ENCODE peak calls at places on chromosomes 1 and 21, in six cellular contexts. N is heart left ventricle, J is MM.1S, B is ovary, T is PC-9, V is right atrium auricular region. E is an unnamed sample.

GRCh38 chr1:244075247-244075722 is 24.2 kb downstream of the ZBTB18 start:
- DNase-seq in N (no peak), J (no peak), B (no peak), T (no peak), V (peak; percentile 23), E (no peak)

GRCh38 chr1:228151526-228151925 is 1.8 kb downstream of the GJC2 start:
- DNase-seq in N (no peak), J (no peak), B (peak; percentile 56), T (no peak), V (no peak), E (peak; percentile 53)

GRCh38 chr1:52963101-52963500 is 36.0 kb downstream of the SCP2 start:
- DNase-seq in N (no peak), J (no peak), B (no peak), T (no peak), V (no peak), E (no peak)

GRCh38 chr1:111959436-111959835 is 30.0 kb downstream of the KCND3 start:
- DNase-seq in N (no peak), J (no peak), B (no peak), T (no peak), V (no peak), E (no peak)

GRCh38 chr21:31706562-31706961 is 25.4 kb downstream of the SCAF4 start:
- DNase-seq in N (no peak), J (no peak), B (no peak), T (no peak), V (no peak), E (no peak)

GRCh38 chr1:207463571-207463970 is 9.4 kb downstream of the CR2 start:
- DNase-seq in N (no peak), J (no peak), B (no peak), T (no peak), V (no peak), E (no peak)

GRCh38 chr1:58585166-58585565 is 8.1 kb upstream of the TACSTD2 start:
- DNase-seq in N (no peak), J (no peak), B (no peak), T (no peak), V (no peak), E (no peak)

GRCh38 chr1:226804907-226805759 is 65.3 kb upstream of the PSEN2 start:
- DNase-seq in N (no peak), J (no peak), B (no peak), T (no peak), V (no peak), E (no peak)

GRCh38 chr1:16440480-16441311 is at the start of gene NECAP2:
- DNase-seq in N (peak; percentile 95), J (peak; percentile 94), B (peak; percentile 94), T (peak; percentile 71), V (peak; percentile 89), E (peak; percentile 99)

GRCh38 chr1:171345536-171345935 is 31.6 kb downstream of the FMO4 start:
- DNase-seq in N (no peak), J (no peak), B (no peak), T (no peak), V (no peak), E (no peak)

GRCh38 chr1:96372881-96373280 is 348.7 kb upstream of the PTBP2 start:
- DNase-seq in N (no peak), J (no peak), B (no peak), T (no peak), V (no peak), E (no peak)

GRCh38 chr1:16164821-16165364 is 9.0 kb upstream of the EPHA2 start:
- DNase-seq in N (peak; percentile 75), J (no peak), B (no peak), T (peak; percentile 8), V (no peak), E (no peak)

GRCh38 chr21:41897690-41898089 is 18.5 kb upstream of the PRDM15 start:
- DNase-seq in N (no peak), J (no peak), B (no peak), T (no peak), V (no peak), E (no peak)

GRCh38 chr1:117607471-117607870 is 1.6 kb downstream of the TENT5C start:
- DNase-seq in N (peak; percentile 48), J (peak; percentile 48), B (no peak), T (no peak), V (no peak), E (no peak)

GRCh38 chr1:24009406-24009805 is 29.3 kb upstream of the SRSF10 start:
- DNase-seq in N (no peak), J (no peak), B (no peak), T (peak; percentile 85), V (no peak), E (no peak)

GRCh38 chr1:1348420-1349255 is 580 bp downstream of the DVL1 start:
- DNase-seq in N (no peak), J (no peak), B (no peak), T (no peak), V (no peak), E (no peak)

GRCh38 chr1:12128120-12128519 is 38.7 kb upstream of the TNFRSF1B start:
- DNase-seq in N (no peak), J (no peak), B (no peak), T (no peak), V (no peak), E (no peak)
- H3K4me1 ChIP-seq in N (peaks cover 12% of the 10 kb centered on the region), J (no peaks in the 10 kb centered on the region), B (peaks cover 4% of the 10 kb centered on the region), T (peaks cover 15% of the 10 kb centered on the region), V (no peaks in the 10 kb centered on the region), E (no peaks in the 10 kb centered on the region)

GRCh38 chr21:17463441-17463840 is 49.4 kb upstream of the CXADR start:
- DNase-seq in N (no peak), J (no peak), B (no peak), T (no peak), V (no peak), E (no peak)
- H3K4me1 ChIP-seq in N (peaks cover 3% of the 10 kb centered on the region), J (no peaks in the 10 kb centered on the region), B (peaks cover 2% of the 10 kb centered on the region), T (peaks cover 8% of the 10 kb centered on the region), V (no peaks in the 10 kb centered on the region), E (no peaks in the 10 kb centered on the region)

GRCh38 chr1:47850451-47850850 is 146.7 kb downstream of the TRABD2B start:
- DNase-seq in N (no peak), J (no peak), B (no peak), T (no peak), V (no peak), E (no peak)

GRCh38 chr1:47854552-47855144 is 142.5 kb downstream of the TRABD2B start:
- DNase-seq in N (no peak), J (no peak), B (no peak), T (no peak), V (no peak), E (no peak)

GRCh38 chr1:47852006-47852686 is 145.0 kb downstream of the TRABD2B start:
- DNase-seq in N (no peak), J (no peak), B (no peak), T (no peak), V (no peak), E (no peak)

GRCh38 chr1:47849611-47850261 is 147.4 kb downstream of the TRABD2B start:
- DNase-seq in N (no peak), J (no peak), B (no peak), T (no peak), V (no peak), E (no peak)

GRCh38 chr1:47853059-47853458 is 144.1 kb downstream of the TRABD2B start:
- DNase-seq in N (no peak), J (no peak), B (no peak), T (no peak), V (no peak), E (no peak)
- H3K4me1 ChIP-seq in N (no peaks in the 10 kb centered on the region), J (no peaks in the 10 kb centered on the region), B (no peaks in the 10 kb centered on the region), T (no peaks in the 10 kb centered on the region), V (no peaks in the 10 kb centered on the region), E (no peaks in the 10 kb centered on the region)

DNA sequence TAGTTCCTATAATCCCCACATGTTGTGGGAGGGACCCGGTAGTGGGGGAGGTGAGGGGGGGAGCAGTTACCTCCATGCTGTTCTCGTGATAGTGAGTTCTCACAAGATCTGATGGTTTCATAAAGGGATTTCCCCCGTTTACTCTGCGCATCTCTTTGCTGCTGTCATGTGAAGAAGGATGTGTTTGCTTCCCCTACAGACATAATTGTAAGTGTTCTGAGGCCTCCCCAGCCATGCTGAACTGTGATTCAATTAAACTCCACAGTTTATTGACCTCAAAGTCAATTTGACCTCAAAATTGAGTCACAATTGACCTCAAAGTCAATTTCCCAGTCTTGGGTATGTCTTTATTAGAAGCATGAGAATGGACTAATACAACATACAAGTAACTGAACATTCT is 19.7 kb downstream of the DPH5 start:
- DNase-seq in N (no peak), J (no peak), B (no peak), T (no peak), V (no peak), E (no peak)
- H3K4me1 ChIP-seq in N (peaks cover 5% of the 10 kb centered on the region), J (no peaks in the 10 kb centered on the region), B (no peaks in the 10 kb centered on the region), T (peaks cover 34% of the 10 kb centered on the region), V (no peaks in the 10 kb centered on the region), E (peaks cover 12% of the 10 kb centered on the region)

GRCh38 chr1:26701995-26702679 is 6.3 kb downstream of the ARID1A start:
- DNase-seq in N (no peak), J (peak; percentile 51), B (no peak), T (peak; percentile 65), V (no peak), E (no peak)

GRCh38 chr1:26703466-26703865 is 7.7 kb downstream of the ARID1A start:
- DNase-seq in N (no peak), J (no peak), B (no peak), T (no peak), V (no peak), E (no peak)

GRCh38 chr1:26701266-26701994 is 5.6 kb downstream of the ARID1A start:
- DNase-seq in N (no peak), J (peak; percentile 29), B (no peak), T (peak; percentile 57), V (no peak), E (no peak)

GRCh38 chr1:26700711-26701110 is 4.9 kb downstream of the ARID1A start:
- DNase-seq in N (no peak), J (peak; percentile 52), B (no peak), T (no peak), V (no peak), E (no peak)

GRCh38 chr1:26702680-26703038 is 6.8 kb downstream of the ARID1A start:
- DNase-seq in N (no peak), J (peak; percentile 83), B (no peak), T (no peak), V (no peak), E (no peak)
- H3K4me1 ChIP-seq in N (peaks cover 87% of the 10 kb centered on the region), J (peaks cover 59% of the 10 kb centered on the region), B (peaks cover 39% of the 10 kb centered on the region), T (peaks cover 91% of the 10 kb centered on the region), V (no peaks in the 10 kb centered on the region), E (peaks cover 55% of the 10 kb centered on the region)